ENCODE peak calls at places on chromosomes 3 and 15, in four cellular contexts. Z is LoVo; J is GM20000; O is activated CD4-positive, alpha-beta T cell treated with anti-CD3 and anti-CD28 coated beads, Interleukin-2, amount 10 ng/mL, durations not matched to agents 7 days and 5 days. V is an unnamed sample.

GRCh38 chr3:30156586-30157498 is 449.6 kb upstream of the TGFBR2 start:
- DNase-seq in Z (no peak), O (no peak), J (no peak), V (no peak)

GRCh38 chr15:66780172-66780972 is 78.3 kb downstream of the SMAD6 start:
- DNase-seq in J (no peak), Z (peak), O (no peak), V (no peak)

GRCh38 chr3:43212914-43213611 is 73.3 kb upstream of the SNRK start:
- DNase-seq in J (no peak), O (no peak), Z (no peak), V (no peak)

GRCh38 chr15:92091155-92091734 is 237.7 kb downstream of the SLCO3A1 start:
- DNase-seq in O (no peak), Z (peak), J (no peak), V (no peak)

GRCh38 chr3:58531555-58531954 is 5.4 kb downstream of the ACOX2 start:
- DNase-seq in J (no peak), Z (no peak), O (no peak), V (no peak)

GRCh38 chr15:47719730-47720129 is 2.4 kb downstream of the SEMA6D start:
- DNase-seq in J (no peak), Z (no peak), O (no peak), V (no peak)

GRCh38 chr15:34808016-34808415 is 12.7 kb upstream of the ACTC1 start:
- DNase-seq in Z (no peak), O (no peak), J (no peak), V (no peak)

GRCh38 chr15:65937476-65937875 is 68.2 kb downstream of the RAB11A start:
- DNase-seq in J (no peak), O (no peak), Z (no peak), V (no peak)

GRCh38 chr3:131349946-131350347 is 31.6 kb upstream of the NUDT16 start:
- DNase-seq in J (no peak), O (no peak), Z (no peak), V (no peak)

GRCh38 chr3:63960048-63960711 is 48.0 kb upstream of the SCAANT1 start:
- DNase-seq in Z (peak), J (no peak), O (no peak), V (no peak)

GRCh38 chr15:62241135-62241770 is 76.2 kb upstream of the C2CD4B start:
- DNase-seq in Z (no peak), O (no peak), J (no peak), V (no peak)

GRCh38 chr15:26873846-26874245 is 7.0 kb downstream of the GABRA5 start:
- DNase-seq in Z (no peak), J (peak), O (no peak), V (no peak)

GRCh38 chr3:126467611-126467955 is 8.1 kb downstream of the ZXDC start:
- DNase-seq in O (no peak), Z (no peak), J (no peak), V (no peak)

GRCh38 chr3:138974467-138974866 is 27.4 kb downstream of the FOXL2NB start:
- DNase-seq in J (no peak), O (no peak), Z (no peak), V (no peak)

GRCh38 chr15:67808821-67809220 is 16.5 kb upstream of the SKOR1 start:
- DNase-seq in O (no peak), J (no peak), Z (no peak), V (no peak)

GRCh38 chr3:39147711-39148115 is 5.7 kb downstream of the CSRNP1 start:
- DNase-seq in J (no peak), O (peak), Z (no peak), V (no peak)

GRCh38 chr3:42473083-42473932 is 29.1 kb upstream of the VIPR1 start:
- DNase-seq in O (no peak), Z (no peak), J (no peak), V (no peak)

GRCh38 chr3:173501941-173502489 is 104.5 kb downstream of the NLGN1 start:
- DNase-seq in J (no peak), Z (no peak), O (no peak), V (no peak)

GRCh38 chr15:75358771-75359536 is 9.5 kb downstream of the MAN2C1 start:
- DNase-seq in Z (no peak), O (no peak), J (no peak), V (no peak)

GRCh38 chr3:11096266-11097135 is 57.8 kb upstream of the HRH1 start:
- DNase-seq in J (peak), O (peak), Z (peak), V (no peak)

GRCh38 chr3:48564022-48564421 is 441 bp upstream of the UCN2 start:
- DNase-seq in J (no peak), Z (no peak), O (no peak), V (no peak)

GRCh38 chr3:100954990-100955389 is 38.2 kb downstream of the ABI3BP start:
- DNase-seq in Z (no peak), O (no peak), J (no peak), V (no peak)

GRCh38 chr15:25691544-25692430 is 171.3 kb downstream of the ATP10A start:
- DNase-seq in Z (no peak), J (no peak), O (no peak), V (no peak)

GRCh38 chr3:42492508-42493080 is 9.8 kb upstream of the VIPR1 start:
- DNase-seq in J (no peak), Z (no peak), O (no peak), V (peak)